ENCODE peak calls at places on chromosomes 13 and 19, in four cellular contexts. F is left ventricle myocardium inferior; H is fibroblast of villous mesenchyme; P is effector memory CD4-positive, alpha-beta T cell. D is an unnamed sample.

GRCh38 chr13:98900442-98900841 is 77.4 kb downstream of the DOCK9 start:
- DNase-seq in H (no peak), F (no peak), P (no peak), D (no peak)

GRCh38 chr19:35518313-35518712 is 4.9 kb upstream of the DMKN start:
- DNase-seq in H (peak), F (no peak), P (no peak), D (no peak)

GRCh38 chr19:14472202-14472961 is 2.8 kb downstream of the PTGER1 start:
- DNase-seq in H (peak), P (peak), F (peak), D (peak)

GRCh38 chr13:34044660-34045080 is 226.7 kb downstream of the RFC3 start:
- DNase-seq in H (peak), P (no peak), F (no peak), D (no peak)

GRCh38 chr13:49262634-49263033 is 14.9 kb downstream of the CDADC1 start:
- DNase-seq in P (no peak), F (no peak), H (no peak), D (no peak)

GRCh38 chr13:29760561-29760960 is 89.9 kb downstream of the UBL3 start:
- DNase-seq in H (no peak), P (no peak), F (no peak), D (no peak)

GRCh38 chr19:33456076-33456844 is 65.3 kb downstream of the PEPD start:
- DNase-seq in F (no peak), P (no peak), H (no peak), D (no peak)

GRCh38 chr19:3665681-3666544 is 34.4 kb downstream of the PIP5K1C start:
- DNase-seq in F (peak), H (peak), P (peak), D (peak)

GRCh38 chr13:78022164-78022877 is 103.7 kb upstream of the EDNRB start:
- DNase-seq in P (peak), H (peak), F (no peak), D (peak)

GRCh38 chr13:73657821-73658540 is 476.2 kb downstream of the KLF12 start:
- DNase-seq in F (peak), P (no peak), H (peak), D (peak)

GRCh38 chr19:40523322-40524047 is 53.2 kb upstream of the SHKBP1 start:
- DNase-seq in P (peak), F (peak), H (peak), D (peak)

GRCh38 chr13:46593403-46593802 is 40.4 kb downstream of the LRCH1 start:
- DNase-seq in P (peak), H (no peak), F (no peak), D (no peak)

GRCh38 chr19:13118424-13119193 is 545 bp downstream of the NACC1 start:
- DNase-seq in H (peak), P (no peak), F (peak), D (no peak)

GRCh38 chr19:18119243-18120105 is 21.9 kb downstream of the MAST3 start:
- DNase-seq in H (no peak), P (peak), F (no peak), D (peak)

GRCh38 chr19:39765091-39766076 is 13.3 kb upstream of the LEUTX start:
- DNase-seq in F (no peak), H (peak), P (no peak), D (no peak)

GRCh38 chr13:112032186-112032835 is 34.6 kb upstream of the SOX1 start:
- DNase-seq in P (no peak), H (no peak), F (no peak), D (no peak)

GRCh38 chr13:34816543-34816942 is 125.5 kb upstream of the NBEA start:
- DNase-seq in F (no peak), H (peak), P (no peak), D (no peak)

GRCh38 chr13:32499538-32500210 is 38.9 kb downstream of the N4BP2L2 start:
- DNase-seq in P (no peak), F (no peak), H (no peak), D (no peak)
- H3K4me3 ChIP-seq in P (no peak), F (no peak), H (no peak), D (no peak)

GRCh38 chr19:54172413-54172763 is 572 bp downstream of the TMC4 start:
- DNase-seq in P (no peak), H (no peak), F (no peak), D (no peak)
- H3K4me3 ChIP-seq in P (no peak), H (no peak), F (peak), D (no peak)

GRCh38 chr19:4713384-4713951 is 10.2 kb downstream of the DPP9 start:
- DNase-seq in H (peak), P (no peak), F (peak), D (peak)
- H3K4me3 ChIP-seq in H (no peak), P (no peak), F (peak), D (no peak)

DNA sequence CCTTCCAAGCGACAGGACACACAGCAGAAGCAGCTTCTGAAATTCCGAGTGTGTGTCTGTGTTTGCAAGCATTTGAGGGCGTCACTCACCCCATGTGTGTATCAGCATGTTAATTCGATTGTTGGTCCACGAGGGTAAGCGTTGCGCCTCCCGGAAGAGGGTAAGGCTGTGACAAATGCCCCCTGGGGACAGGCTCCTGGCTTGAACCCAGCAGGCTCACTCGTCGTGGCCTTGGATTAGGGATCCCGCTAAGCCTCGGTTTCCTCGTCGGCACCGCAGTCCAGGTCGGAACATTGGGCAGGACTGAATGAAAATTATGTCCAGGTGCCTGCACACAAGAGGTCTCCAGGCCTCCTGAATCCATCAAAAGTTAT is 606 bp upstream of the STXBP2 start:
- DNase-seq in H (no peak), P (no peak), F (no peak), D (no peak)
- H3K4me3 ChIP-seq in H (peak), P (peak), F (peak), D (peak)

DNA sequence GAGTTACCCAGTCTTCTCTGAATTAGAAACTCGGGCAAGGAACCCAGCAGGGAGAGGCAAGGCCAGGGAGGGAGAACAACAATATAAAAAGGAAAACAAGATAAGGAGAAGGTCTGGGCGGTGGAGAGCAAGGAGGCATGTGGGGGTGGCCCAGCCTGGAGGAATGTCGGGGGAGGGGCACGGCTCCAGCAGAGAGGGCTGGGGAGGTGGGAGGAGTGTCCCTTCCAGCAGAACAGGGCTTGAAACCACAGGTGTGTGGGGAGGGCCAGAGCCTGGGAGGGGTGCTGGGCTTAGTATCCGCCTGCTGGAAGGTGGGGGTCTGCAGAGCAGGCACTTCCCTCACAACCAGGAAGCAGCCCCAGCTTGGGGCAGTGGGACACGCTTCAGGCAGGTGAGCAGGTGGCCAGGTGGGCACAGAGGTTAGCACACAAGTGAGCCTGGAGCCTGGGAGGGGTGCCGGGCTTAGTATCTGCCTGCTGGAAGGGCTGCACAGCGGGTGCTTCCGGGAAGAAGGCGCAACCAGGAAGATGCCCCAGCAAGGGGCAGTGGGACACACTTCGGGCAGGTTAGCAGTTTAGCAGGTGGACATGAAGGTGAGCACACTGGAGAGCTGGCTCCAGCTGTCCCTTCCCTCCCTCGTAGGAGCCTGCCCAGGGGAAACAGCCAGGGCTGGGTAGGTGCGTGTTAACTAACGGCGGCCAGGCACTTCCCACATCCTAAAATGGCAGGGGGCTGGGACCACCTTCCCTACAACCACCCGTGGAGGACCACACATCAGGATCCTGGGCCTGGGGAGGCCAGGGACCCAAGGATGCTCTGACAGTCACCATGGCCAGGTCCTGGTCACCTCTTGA is 3.1 kb downstream of the GAS6 start:
- DNase-seq in P (no peak), F (no peak), H (peak), D (no peak)
- H3K4me3 ChIP-seq in P (no peak), F (peak), H (peak), D (no peak)

GRCh38 chr19:1950640-1951039 is 9.7 kb downstream of the CSNK1G2 start:
- DNase-seq in F (no peak), H (no peak), P (no peak), D (no peak)
- H3K4me3 ChIP-seq in F (no peak), H (no peak), P (no peak), D (no peak)

GRCh38 chr19:50894478-50895356 is 16.5 kb downstream of the KLK4 start:
- DNase-seq in H (no peak), P (no peak), F (no peak), D (no peak)
- H3K4me3 ChIP-seq in H (no peak), P (no peak), F (no peak), D (no peak)

GRCh38 chr13:105863300-105863699 is 672.2 kb downstream of the EFNB2 start:
- DNase-seq in F (no peak), P (no peak), H (no peak), D (no peak)
- H3K4me3 ChIP-seq in F (no peak), P (no peak), H (no peak), D (no peak)

GRCh38 chr13:100517706-100518105 is 70.9 kb downstream of the GGACT start:
- DNase-seq in H (no peak), F (no peak), P (no peak), D (no peak)
- H3K4me3 ChIP-seq in H (no peak), F (no peak), P (no peak), D (peak)

D was measured in dorsolateral prefrontal cortex.